ENCODE peak calls at places on chromosomes 5 and 9, in four cellular contexts. D, T, C and B are unnamed samples.

GRCh38 chr5:169751490-169751889 is 114.4 kb downstream of the DOCK2 start:
- DNase-seq in T (no peak), D (no peak), C (no peak), B (no peak)

GRCh38 chr5:68436686-68437520 is 221.3 kb downstream of the PIK3R1 start:
- DNase-seq in C (no peak), D (no peak), T (no peak), B (no peak)

GRCh38 chr5:123350744-123351143 is 72.5 kb downstream of the CEP120 start:
- DNase-seq in D (no peak), T (no peak), C (no peak), B (no peak)

GRCh38 chr5:103573411-103573810 is 10.8 kb upstream of the NUDT12 start:
- DNase-seq in D (no peak), T (no peak), C (no peak), B (no peak)

GRCh38 chr5:10140195-10140973 is 109.3 kb downstream of the ATPSCKMT start:
- DNase-seq in T (no peak), D (no peak), C (no peak), B (no peak)

GRCh38 chr5:74446673-74447337 is 193.7 kb downstream of the ENC1 start:
- DNase-seq in T (no peak), C (no peak), D (peak), B (no peak)

GRCh38 chr5:103904651-103905050 is 342.1 kb upstream of the NUDT12 start:
- DNase-seq in T (no peak), D (no peak), C (no peak), B (no peak)

GRCh38 chr5:165258188-165258855 is 1752.9 kb downstream of the MAT2B start:
- DNase-seq in D (no peak), T (no peak), C (no peak), B (no peak)

GRCh38 chr5:158679221-158679641 is 420.5 kb downstream of the EBF1 start:
- DNase-seq in T (no peak), D (no peak), C (no peak), B (peak)

GRCh38 chr9:6413365-6414263 is 615 bp downstream of the UHRF2 start:
- DNase-seq in D (no peak), T (no peak), C (peak), B (peak)

GRCh38 chr5:172768573-172769323 is 2.2 kb downstream of the DUSP1 start:
- DNase-seq in T (no peak), D (no peak), C (no peak), B (no peak)

GRCh38 chr9:102479191-102479590 is 515.9 kb upstream of the CYLC2 start:
- DNase-seq in C (no peak), T (no peak), D (no peak), B (no peak)

GRCh38 chr9:35406183-35406959 is 83.5 kb upstream of the RUSC2 start:
- DNase-seq in C (peak), T (no peak), D (no peak), B (no peak)

DNA sequence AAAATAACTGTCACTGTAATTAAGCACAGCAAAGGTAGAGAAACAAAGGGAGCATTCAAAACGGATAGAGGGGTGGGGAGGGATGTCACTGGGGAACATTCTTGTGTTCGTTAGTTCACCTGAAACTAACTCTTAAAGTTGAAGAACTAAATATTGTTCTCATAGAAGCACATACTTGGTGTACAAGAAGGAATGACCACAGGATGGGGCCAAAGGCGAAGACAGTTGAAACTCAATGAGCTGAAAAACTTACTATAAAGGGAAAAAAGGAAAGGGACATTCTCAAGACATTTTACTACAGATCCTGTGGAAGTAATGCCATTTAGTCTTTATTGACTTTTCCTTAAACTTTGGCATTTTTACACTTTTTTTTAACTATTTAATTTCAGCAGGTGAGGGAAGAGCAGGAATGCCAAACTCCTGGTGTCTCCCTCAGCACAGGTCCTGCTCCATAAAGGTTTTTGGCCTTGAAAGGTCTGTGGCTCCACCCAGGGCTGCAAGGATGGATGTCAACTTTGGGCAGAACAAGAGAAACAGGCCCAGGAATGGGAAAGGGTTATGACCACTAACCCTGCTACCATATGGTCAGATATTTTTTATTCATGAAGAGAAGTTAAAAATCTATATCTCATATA is 197.6 kb upstream of the RASA1 start:
- DNase-seq in D (no peak), T (no peak), C (no peak), B (peak)
- TF ChIP-seq CTCF in D (peak), T (no peak), C (no peak), B (peak)

DNA sequence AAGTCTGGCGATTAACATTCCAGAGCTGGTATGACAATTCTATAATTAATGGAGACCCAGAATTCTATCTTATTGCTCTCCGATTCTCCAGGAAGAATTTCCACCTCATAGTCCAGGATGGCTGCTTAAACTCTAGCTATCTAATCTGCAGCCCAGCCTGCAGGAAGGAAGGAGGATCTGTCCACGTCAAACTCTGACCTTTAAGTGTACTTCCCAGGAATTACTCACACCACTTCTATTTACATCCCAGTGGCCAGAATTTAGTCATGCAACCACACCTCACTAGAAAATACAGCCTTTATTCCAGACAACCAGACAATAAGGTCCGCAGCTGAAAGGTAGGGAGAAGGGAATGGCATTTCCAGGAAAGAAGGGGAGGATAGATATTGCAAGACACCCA is 3.5 kb upstream of the DENND1A start:
- DNase-seq in D (no peak), T (no peak), C (no peak), B (no peak)
- TF ChIP-seq CTCF in D (no peak), T (no peak), C (no peak), B (no peak)

DNA sequence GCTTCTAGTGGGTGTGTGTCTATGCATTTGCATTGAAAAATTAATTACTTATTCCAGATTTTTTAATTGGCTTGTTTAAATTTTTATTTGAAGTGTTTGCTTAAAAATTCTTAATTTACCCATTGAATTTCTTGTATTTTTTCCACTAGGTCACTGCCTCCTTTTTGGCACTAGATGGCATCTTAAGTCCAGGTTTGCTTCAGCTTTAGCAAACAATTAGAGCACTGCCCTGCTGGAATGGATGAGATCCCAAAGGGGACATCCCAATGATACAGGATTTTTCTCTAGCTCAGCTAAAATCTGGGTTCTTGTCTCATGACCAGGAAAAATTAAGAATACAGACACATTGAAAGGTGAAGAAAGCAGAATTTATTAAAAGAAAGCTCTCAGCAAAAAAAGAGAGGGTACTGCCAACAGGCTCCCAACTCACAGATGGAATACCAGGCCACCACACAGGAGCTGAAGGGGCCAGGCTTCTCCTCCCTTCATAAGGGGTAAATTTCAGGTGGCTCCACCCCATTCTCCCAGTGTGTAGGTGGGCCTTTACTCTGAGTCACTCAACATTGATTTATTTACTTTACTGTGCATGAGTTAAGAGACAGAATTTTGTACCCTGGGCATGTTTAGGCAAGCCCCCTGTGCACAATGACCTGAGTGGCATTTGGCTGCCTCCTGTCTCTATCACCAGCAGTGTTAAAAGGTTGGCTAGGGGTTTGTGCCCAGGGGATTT is 532.4 kb downstream of the ANXA1 start:
- DNase-seq in C (no peak), D (no peak), T (no peak), B (peak)
- TF ChIP-seq CTCF in C (peak), D (no peak), T (no peak), B (peak)

GRCh38 chr5:90424245-90424644 is 14.7 kb upstream of the CETN3 start:
- DNase-seq in C (no peak), D (no peak), T (no peak), B (no peak)

GRCh38 chr5:90418214-90418613 is 8.7 kb upstream of the CETN3 start:
- DNase-seq in T (no peak), C (no peak), D (no peak), B (no peak)

DNA sequence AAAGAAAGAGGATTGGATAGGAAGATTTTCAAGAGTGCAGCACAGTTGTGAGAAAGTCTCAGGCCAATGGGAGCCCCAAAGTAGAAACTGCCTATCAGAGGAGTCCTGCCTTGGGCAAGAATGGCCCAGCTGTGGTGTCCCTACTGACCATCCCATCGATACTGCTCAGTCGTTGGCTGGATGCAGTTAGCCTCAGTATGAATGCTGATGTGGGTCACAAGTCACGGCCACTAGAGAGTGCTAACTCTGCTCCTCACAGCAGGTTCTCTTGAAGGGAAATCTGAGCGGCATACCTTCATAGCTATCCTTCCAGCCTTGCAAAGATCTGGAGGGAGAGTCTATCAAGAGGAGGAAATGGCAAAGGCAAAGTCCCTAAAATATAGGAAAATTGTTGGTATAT is 11.6 kb upstream of the CETN3 start:
- DNase-seq in T (no peak), C (peak), D (no peak), B (peak)
- TF ChIP-seq CTCF in T (no peak), C (no peak), D (peak), B (peak)

GRCh38 chr9:99299214-99300102 is 77.4 kb downstream of the SEC61B start:
- DNase-seq in D (no peak), T (no peak), C (no peak), B (peak)
- TF ChIP-seq CTCF in D (peak), T (no peak), C (peak), B (no peak)

DNA sequence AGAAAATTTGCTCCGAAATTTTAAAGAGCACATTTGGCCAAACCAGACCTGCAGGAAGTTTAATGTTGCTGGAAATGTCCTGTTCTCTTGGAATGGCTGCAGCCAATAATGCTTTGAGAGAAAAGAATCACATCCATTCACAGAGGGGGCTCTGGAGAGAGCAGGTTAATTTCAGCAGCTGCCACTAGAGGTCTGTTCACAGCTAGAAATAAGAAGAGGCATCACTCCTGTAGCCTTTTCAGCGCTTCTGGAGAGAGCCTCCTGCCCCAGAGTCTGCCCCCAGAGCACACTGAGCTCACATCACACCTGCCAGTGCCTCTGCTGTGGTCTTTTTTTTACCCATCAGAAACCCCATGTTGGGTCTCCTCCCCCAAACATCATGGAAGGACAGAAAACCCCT is 124.8 kb upstream of the RAD23B start:
- DNase-seq in D (no peak), C (peak), T (no peak), B (peak)
- TF ChIP-seq CTCF in D (peak), C (peak), T (no peak), B (peak)

DNA sequence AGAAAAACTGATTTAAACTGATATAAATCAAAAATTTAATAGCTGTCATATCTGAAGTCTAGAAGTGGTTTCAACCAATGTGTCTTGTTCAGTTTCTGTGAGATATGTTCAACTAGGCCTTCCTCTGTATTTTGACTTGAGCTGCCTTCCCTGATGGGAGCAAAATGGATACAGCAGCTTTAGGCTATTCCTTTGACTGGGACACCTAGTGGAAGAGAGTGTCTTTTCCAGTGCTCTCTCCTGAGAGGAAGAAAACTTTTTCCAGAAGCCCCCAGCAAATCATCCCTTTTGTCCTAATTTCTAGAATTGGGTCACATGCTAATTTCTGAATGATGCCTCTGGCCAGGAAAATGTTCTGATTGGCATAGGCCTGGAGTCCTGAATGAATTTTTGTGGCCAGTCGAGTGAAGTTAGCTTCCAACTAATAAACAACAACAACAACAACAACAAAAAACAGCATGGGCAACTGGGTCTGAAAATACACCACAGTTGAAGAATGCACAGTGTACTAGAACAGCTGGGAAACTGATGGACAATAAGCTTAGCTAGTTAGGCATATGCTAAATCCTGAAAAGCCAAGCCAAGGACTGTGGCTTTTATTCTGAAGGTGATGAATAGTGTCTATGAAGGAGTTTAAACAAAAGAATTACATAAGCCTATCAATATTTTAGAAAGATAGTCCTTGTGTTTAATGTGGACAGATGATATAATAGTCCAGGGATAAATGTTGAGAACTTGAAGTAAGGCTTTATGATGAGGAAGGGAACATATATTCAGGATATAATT is 125.7 kb downstream of the FBN2 start:
- DNase-seq in T (no peak), C (no peak), D (no peak), B (no peak)
- TF ChIP-seq CTCF in T (no peak), C (no peak), D (no peak), B (no peak)

DNA sequence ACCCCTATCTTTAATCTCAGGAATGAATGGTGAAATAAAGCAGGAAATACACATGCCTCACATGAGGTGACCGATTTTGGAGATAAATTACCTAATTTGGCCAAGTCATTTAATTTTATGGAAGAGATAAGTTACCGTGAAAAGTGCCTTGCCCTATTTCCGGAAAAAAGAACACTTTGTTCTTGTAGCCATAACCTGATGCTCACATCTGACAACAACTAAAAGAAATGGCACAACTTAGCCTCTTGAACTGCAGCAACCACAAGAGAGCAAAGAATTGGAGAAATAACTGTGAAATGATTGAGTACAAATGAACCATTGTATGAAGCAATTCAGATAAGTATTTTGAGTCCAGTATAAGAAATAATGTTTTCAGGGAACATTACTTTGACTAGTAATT is 628.1 kb upstream of the TYRP1 start:
- DNase-seq in T (no peak), C (no peak), D (no peak), B (no peak)
- TF ChIP-seq CTCF in T (no peak), C (no peak), D (no peak), B (no peak)

DNA sequence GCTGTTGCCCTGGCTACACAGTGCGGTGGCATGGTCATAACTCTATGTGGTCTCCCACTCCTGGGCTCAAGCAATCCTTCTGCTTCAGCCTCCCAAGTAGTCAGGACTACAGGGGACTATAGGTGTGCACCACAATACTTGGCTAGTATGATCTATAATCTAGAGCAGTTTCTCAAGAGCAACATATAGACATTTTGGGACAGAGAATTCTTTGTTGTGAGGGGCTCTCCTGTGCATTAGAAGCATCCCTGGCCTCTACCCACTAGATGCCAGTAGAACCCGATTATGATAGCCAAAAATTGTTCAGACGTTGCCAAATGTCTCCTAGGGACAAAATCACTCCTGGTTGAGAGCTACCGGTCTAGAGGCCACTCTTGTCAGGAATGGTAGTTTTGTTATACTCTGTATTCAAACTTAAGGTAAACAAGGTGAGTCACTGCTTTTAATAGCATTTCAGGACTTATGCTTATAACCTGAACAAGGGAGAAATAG is 7.2 kb downstream of the ANKHD1 start:
- DNase-seq in D (no peak), T (no peak), C (no peak), B (no peak)
- TF ChIP-seq CTCF in D (no peak), T (no peak), C (no peak), B (no peak)